ENCODE peak calls at places on chromosomes 6 and 20, in four cellular contexts. G is brain microvascular endothelial cell, V is SJSA1, O is astrocyte. B is an unnamed sample. For H3K27me3, the result is how much of the 10 kb centered on the place peaks cover.

GRCh38 chr6:3631862-3632261 is 119.7 kb downstream of the PXDC1 start:
- DNase-seq in G (no peak), V (no peak), O (no peak), B (no peak)

GRCh38 chr6:146689806-146690205 is 91.0 kb downstream of the ADGB start:
- DNase-seq in V (no peak), O (no peak), G (no peak), B (no peak)

GRCh38 chr6:130282234-130282995 is 59.7 kb upstream of the SAMD3 start:
- DNase-seq in O (peak), V (no peak), G (peak), B (no peak)

GRCh38 chr6:51137777-51138176 is 319.1 kb downstream of the TFAP2B start:
- DNase-seq in G (no peak), V (no peak), O (no peak), B (no peak)

GRCh38 chr20:10902836-10903410 is 229.1 kb upstream of the JAG1 start:
- DNase-seq in G (no peak), O (peak), V (no peak), B (no peak)

GRCh38 chr20:56348306-56348695 is 10.5 kb upstream of the FAM210B start:
- DNase-seq in O (no peak), G (no peak), V (no peak), B (no peak)

GRCh38 chr20:32623667-32624157 is 38.6 kb upstream of the NOL4L start:
- DNase-seq in O (no peak), V (no peak), G (no peak), B (peak)

GRCh38 chr20:45032781-45033180 is 66.5 kb downstream of the STK4 start:
- DNase-seq in V (no peak), O (no peak), G (no peak), B (no peak)

GRCh38 chr20:44446111-44446722 is 29.5 kb upstream of the TTPAL start:
- DNase-seq in O (no peak), G (no peak), V (no peak), B (no peak)

GRCh38 chr6:79605968-79606764 is 25.0 kb upstream of the SH3BGRL2 start:
- DNase-seq in V (no peak), G (no peak), O (no peak), B (no peak)

GRCh38 chr20:53914861-53915458 is 155.4 kb downstream of the BCAS1 start:
- DNase-seq in G (no peak), O (no peak), V (no peak), B (no peak)

GRCh38 chr6:111843347-111844147 is 29.7 kb downstream of the FYN start:
- DNase-seq in G (peak), O (peak), V (no peak), B (no peak)

GRCh38 chr6:17012421-17013225 is 89.2 kb upstream of the STMND1 start:
- DNase-seq in O (peak), G (peak), V (peak), B (peak)

GRCh38 chr6:79277109-79277508 is 42.6 kb upstream of the HMGN3 start:
- DNase-seq in O (peak), V (no peak), G (no peak), B (peak)

GRCh38 chr6:111478749-111479148 is 4.3 kb downstream of the REV3L start:
- DNase-seq in O (no peak), G (peak), V (no peak), B (peak)

GRCh38 chr6:79544299-79544927 is 7.2 kb upstream of the LCA5 start:
- DNase-seq in V (no peak), G (peak), O (peak), B (no peak)

GRCh38 chr20:25308671-25309394 is 60.9 kb downstream of the PYGB start:
- DNase-seq in V (peak), O (peak), G (peak), B (peak)

GRCh38 chr20:46334423-46334978 is 26.2 kb upstream of the CDH22 start:
- DNase-seq in O (no peak), G (no peak), V (no peak), B (peak)

GRCh38 chr6:137133136-137133535 is 40.3 kb downstream of the IL22RA2 start:
- DNase-seq in V (no peak), G (no peak), O (no peak), B (no peak)

GRCh38 chr6:158057213-158057987 is 75.7 kb downstream of the SYNJ2 start:
- DNase-seq in V (peak), G (peak), O (peak), B (peak)

GRCh38 chr20:58700823-58701222 is 8.2 kb downstream of the NPEPL1 start:
- DNase-seq in G (no peak), V (no peak), O (no peak), B (no peak)

GRCh38 chr6:128601060-128601459 is 80.7 kb upstream of the PTPRK start:
- DNase-seq in G (peak), V (no peak), O (peak), B (no peak)

GRCh38 chr6:138386897-138387296 is 9.2 kb downstream of the SMIM28 start:
- DNase-seq in V (no peak), O (no peak), G (no peak), B (no peak)

GRCh38 chr6:38067263-38067980 is 247.9 kb downstream of the ZFAND3 start:
- DNase-seq in O (no peak), G (no peak), V (no peak), B (no peak)

GRCh38 chr6:41562633-41562975 is 16.4 kb downstream of the FOXP4 start:
- DNase-seq in O (no peak), G (no peak), V (no peak), B (no peak)

GRCh38 chr6:149840345-149841075 is 23.6 kb downstream of the LRP11 start:
- DNase-seq in V (peak), G (peak), O (peak), B (peak)

GRCh38 chr20:59634435-59635005 is 30.2 kb downstream of the PHACTR3 start:
- DNase-seq in G (no peak), V (peak), O (no peak), B (no peak)

GRCh38 chr6:10579803-10580202 is 58.7 kb downstream of the GCNT2 start:
- DNase-seq in O (no peak), G (no peak), V (no peak), B (no peak)

GRCh38 chr6:96089173-96089572 is 73.4 kb downstream of the FUT9 start:
- DNase-seq in V (no peak), G (no peak), O (no peak), B (no peak)

GRCh38 chr20:57609086-57609841 is 11.0 kb downstream of the ZBP1 start:
- DNase-seq in G (no peak), O (no peak), V (no peak), B (no peak)

GRCh38 chr20:7609250-7609649 is 331.0 kb downstream of the HAO1 start:
- DNase-seq in O (no peak), G (no peak), V (no peak), B (no peak)

GRCh38 chr6:121434037-121434770 is 1.2 kb upstream of the GJA1 start:
- DNase-seq in O (no peak), V (no peak), G (no peak), B (no peak)

GRCh38 chr6:106421491-106421890 is 61.0 kb downstream of the CRYBG1 start:
- DNase-seq in O (peak), V (no peak), G (peak), B (no peak)

GRCh38 chr6:123668063-123668462 is 31.3 kb upstream of the TRDN start:
- DNase-seq in G (no peak), O (no peak), V (no peak), B (no peak)

GRCh38 chr6:164563866-164564265 is 745.5 kb downstream of the C6orf118 start:
- DNase-seq in G (no peak), V (no peak), O (no peak), B (no peak)

GRCh38 chr6:31720196-31720770 is 1.3 kb downstream of the LY6G6C start:
- DNase-seq in G (no peak), V (no peak), O (no peak), B (no peak)

GRCh38 chr6:148650941-148651540 is 95.8 kb upstream of the UST start:
- DNase-seq in V (no peak), G (no peak), O (no peak), B (no peak)
- H3K27ac ChIP-seq in V (no peak), G (no peak), O (no peak), B (no peak)

DNA sequence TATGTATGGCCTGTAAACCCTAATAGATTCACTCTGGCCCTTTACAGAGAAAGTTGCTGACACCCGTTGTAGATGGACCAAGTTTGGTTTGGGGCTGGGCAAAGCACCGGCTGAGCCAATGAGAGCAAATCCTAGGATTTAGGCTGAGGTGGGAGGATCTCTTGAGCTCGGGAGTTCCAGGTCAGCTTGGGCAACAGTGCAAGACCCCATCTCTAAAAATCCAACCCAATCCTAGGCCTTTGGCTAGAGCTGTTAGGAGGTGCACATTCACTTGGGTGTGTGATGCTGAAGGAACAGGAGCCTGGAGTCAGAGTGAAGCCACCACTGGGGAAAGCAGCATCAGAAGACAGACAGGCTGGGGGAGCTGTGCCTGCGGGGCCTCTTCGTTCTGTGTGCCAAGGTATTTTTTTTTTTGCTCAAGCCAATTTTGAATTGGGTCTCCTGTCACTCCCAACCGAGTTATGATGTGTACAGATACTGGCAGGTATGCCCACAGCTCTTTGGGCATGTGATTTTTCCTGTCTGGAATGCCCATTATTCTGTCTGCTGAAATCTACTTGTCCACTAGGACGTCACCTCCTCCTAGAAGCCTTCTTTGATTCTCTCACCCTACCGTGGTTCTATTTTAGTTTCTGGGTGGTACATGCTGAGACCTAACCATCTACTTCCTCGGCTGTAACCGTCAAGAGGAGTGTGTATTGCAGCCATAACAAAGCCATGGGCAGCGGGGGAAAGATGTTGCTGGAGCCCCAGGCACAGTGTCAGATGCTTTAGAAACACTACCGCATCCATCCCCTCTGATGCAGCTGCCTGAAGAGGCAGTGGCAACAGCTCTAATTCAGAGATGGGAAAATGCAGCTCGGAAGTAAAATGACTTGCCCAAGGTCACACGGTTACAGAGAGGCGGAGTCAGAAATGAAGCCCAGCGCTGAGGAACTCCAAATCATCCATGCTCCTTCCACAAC is 54.0 kb downstream of the TTI1 start:
- DNase-seq in G (no peak), O (no peak), V (no peak), B (no peak)
- H3K27me3 ChIP-seq in G (under half), O (under half), V (under half), B (under half)

GRCh38 chr6:90124904-90125510 is 171.6 kb downstream of the BACH2 start:
- DNase-seq in O (peak), G (no peak), V (no peak), B (peak)
- H3K27ac ChIP-seq in O (no peak), G (no peak), V (no peak), B (peak)

GRCh38 chr20:63118303-63118670 is 97.6 kb downstream of the YTHDF1 start:
- DNase-seq in V (no peak), O (no peak), G (no peak), B (peak)
- H3K27me3 ChIP-seq in V (half or more), O (under half), G (under half), B (under half)

GRCh38 chr6:169247991-169248390 is 5.7 kb downstream of the THBS2 start:
- DNase-seq in O (peak), G (no peak), V (no peak), B (no peak)
- H3K27ac ChIP-seq in O (no peak), G (no peak), V (no peak), B (no peak)